ENCODE peak calls at places on chromosomes 13 and 19, in nine cellular contexts. B is right lobe of liver; M is PC-3; C is left lung; L is fibroblast of lung; J is stomach; S is CD8-positive, alpha-beta T cell; H is PC-9; W is psoas muscle. V is an unnamed sample.

GRCh38 chr19:33064117-33064777 is 441 bp downstream of the RHPN2 start:
- DNase-seq in W (no peak), B (peak; percentile 80), C (peak; percentile 85), L (no peak), S (peak; percentile 13), J (peak; percentile 71), M (peak; percentile 29), H (peak; percentile 61), V (peak; percentile 67)

GRCh38 chr13:65339236-65339635 is 1890.9 kb downstream of the PCDH9 start:
- DNase-seq in L (peak; percentile 42), C (no peak), H (no peak), S (no peak), J (no peak), B (no peak), M (no peak), W (no peak), V (no peak)

GRCh38 chr13:114124921-114125320 is 7.5 kb downstream of the RASA3 start:
- DNase-seq in H (no peak), M (peak; percentile 55), B (no peak), L (peak; percentile 72), J (no peak), S (peak; percentile 69), C (no peak), W (peak; percentile 25), V (peak; percentile 83)

GRCh38 chr19:38547446-38547845 is 70.3 kb downstream of the MAP4K1 start:
- DNase-seq in C (no peak), M (no peak), W (no peak), B (no peak), H (no peak), L (no peak), S (no peak), J (no peak), V (no peak)

GRCh38 chr13:24899601-24900000 is 135.6 kb downstream of the RNF17 start:
- DNase-seq in B (no peak), M (no peak), C (no peak), S (no peak), J (no peak), H (no peak), L (no peak), W (no peak), V (no peak)

GRCh38 chr13:112333756-112334543 is 42.2 kb upstream of the SPACA7 start:
- DNase-seq in M (peak; percentile 45), L (no peak), J (no peak), W (no peak), H (peak; percentile 4), S (no peak), B (no peak), C (no peak), V (no peak)

GRCh38 chr19:16588089-16588823 is 16.0 kb upstream of the SLC35E1 start:
- DNase-seq in B (no peak), S (peak; percentile 71), J (no peak), H (no peak), M (no peak), L (peak; percentile 13), C (peak; percentile 73), W (peak; percentile 69), V (peak; percentile 34)

GRCh38 chr19:47511681-47512080 is 3.2 kb downstream of the NAPA start:
- DNase-seq in C (peak; percentile 36), H (no peak), M (no peak), B (no peak), W (peak; percentile 73), L (no peak), S (no peak), J (no peak), V (peak; percentile 94)

GRCh38 chr19:53657330-53657729 is 25.5 kb downstream of the DPRX start:
- DNase-seq in L (no peak), M (no peak), J (no peak), S (no peak), C (no peak), H (no peak), B (no peak), W (no peak), V (no peak)

GRCh38 chr19:52007436-52007804 is 591 bp downstream of the ZNF615 start:
- DNase-seq in W (no peak), L (no peak), M (no peak), J (no peak), S (no peak), H (peak; percentile 16), B (no peak), C (no peak), V (no peak)

GRCh38 chr19:36081385-36081784 is 26.7 kb downstream of the WDR62 start:
- DNase-seq in H (no peak), J (no peak), L (no peak), S (no peak), B (no peak), C (no peak), W (no peak), M (no peak), V (no peak)

GRCh38 chr19:38665950-38666661 is 18.7 kb downstream of the ACTN4 start:
- DNase-seq in W (peak; percentile 75), C (no peak), L (peak; percentile 61), M (peak; percentile 66), H (peak; percentile 81), J (no peak), S (no peak), B (no peak), V (no peak)

GRCh38 chr13:109402976-109403375 is 383.4 kb downstream of the IRS2 start:
- DNase-seq in W (no peak), S (no peak), L (peak; percentile 22), H (no peak), M (no peak), J (no peak), B (peak; percentile 89), C (no peak), V (no peak)

GRCh38 chr19:10603873-10604459 is 16.9 kb upstream of the AP1M2 start:
- DNase-seq in H (no peak), L (no peak), C (no peak), M (no peak), S (peak; percentile 54), B (no peak), J (peak; percentile 38), W (no peak), V (no peak)

GRCh38 chr13:71860547-71861131 is 6.4 kb downstream of the DACH1 start:
- DNase-seq in S (no peak), B (no peak), M (no peak), L (no peak), W (no peak), C (no peak), H (no peak), J (no peak), V (no peak)

GRCh38 chr13:41455725-41456419 is 1.5 kb upstream of the RGCC start:
- DNase-seq in S (no peak), C (no peak), B (no peak), L (no peak), J (no peak), M (no peak), W (no peak), H (no peak), V (no peak)

DNA sequence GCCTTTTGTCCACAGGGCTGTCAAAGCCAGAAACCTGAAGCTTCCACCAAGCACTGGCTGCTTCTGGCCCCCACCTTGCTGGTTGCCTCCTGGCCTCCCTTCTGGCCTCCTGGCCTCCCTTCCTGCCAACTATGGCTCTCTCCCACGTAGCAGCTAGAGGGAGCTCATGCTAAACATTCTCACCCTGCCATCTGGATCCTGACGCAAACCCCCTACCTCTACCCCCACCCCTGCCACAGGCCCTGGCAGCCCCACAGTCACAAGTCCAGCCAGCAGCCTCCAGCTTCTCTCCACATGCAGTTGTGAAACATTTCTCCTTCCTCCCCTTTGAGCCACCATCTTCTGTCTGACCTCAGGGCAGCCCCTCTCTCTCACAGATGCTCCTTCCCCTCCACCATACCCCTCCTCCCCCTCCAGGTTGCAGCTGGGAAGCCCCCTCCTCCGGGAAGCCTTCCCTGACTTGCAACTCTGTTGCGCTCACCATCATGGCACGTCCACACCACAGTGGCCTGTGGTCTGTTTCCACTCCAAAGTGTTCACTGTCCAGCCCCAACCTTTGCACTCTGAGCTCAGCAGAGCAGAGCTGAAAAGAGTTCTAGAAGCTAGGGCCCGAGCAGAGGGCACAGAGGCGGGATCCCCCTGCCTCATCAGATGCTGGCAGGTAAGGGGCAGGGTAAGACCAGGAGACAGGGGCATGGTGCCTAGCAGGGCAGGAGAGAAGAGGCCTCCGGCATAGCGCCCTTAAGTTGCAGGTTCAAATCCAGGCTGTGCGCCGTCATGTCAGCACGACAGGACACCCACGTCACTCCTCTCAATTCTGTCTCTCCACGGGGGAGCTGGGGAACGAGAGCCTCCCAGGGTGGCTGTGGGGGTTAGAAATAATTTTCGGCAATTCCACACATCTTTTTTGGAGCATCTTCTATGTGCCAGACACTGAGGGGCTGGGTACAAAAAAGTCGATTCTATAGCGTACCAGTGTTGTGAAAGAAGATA is 7.3 kb downstream of the ADGRL1 start:
- DNase-seq in C (no peak), W (no peak), B (no peak), H (no peak), L (peak; percentile 43), J (no peak), S (no peak), M (no peak), V (no peak)
- TF ChIP-seq CTCF in C (no peak), W (no peak), B (no peak), H (peak; percentile 19), L (no peak), J (no peak), S (no peak), M (peak; percentile 44), V (peak; percentile 32)

DNA sequence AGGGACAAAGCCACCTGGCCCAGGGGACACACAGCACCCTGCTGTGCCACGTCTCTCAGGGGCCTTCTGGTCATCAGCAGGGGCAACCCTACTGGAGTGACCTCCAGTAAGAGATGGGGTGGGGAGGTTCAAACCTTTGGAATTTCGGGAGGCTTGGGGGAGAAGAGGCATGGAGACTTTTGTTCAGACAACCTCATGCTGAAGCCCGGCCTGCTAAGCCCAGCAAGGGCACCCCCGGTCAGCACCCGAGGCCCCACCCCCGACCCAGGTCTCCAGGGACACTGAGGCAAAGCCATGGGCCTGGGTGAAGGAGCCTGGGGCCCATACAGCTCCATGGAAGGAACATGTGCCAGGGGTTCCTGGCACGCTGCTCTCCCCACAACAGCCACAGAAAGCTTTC is 23.3 kb downstream of the ZNF787 start:
- DNase-seq in H (no peak), M (no peak), B (no peak), C (peak; percentile 39), J (no peak), S (no peak), W (no peak), L (no peak), V (no peak)
- H3K4me3 ChIP-seq in H (no peak overlapping the region), M (no peak overlapping the region), B (no peak overlapping the region), C (no peak overlapping the region), J (no peak overlapping the region), S (no peak overlapping the region), W (no peak overlapping the region), L (no peak overlapping the region), V (no peak overlapping the region)

GRCh38 chr19:18408053-18408476 is 10.6 kb upstream of the LRRC25 start:
- DNase-seq in C (peak; percentile 89), W (peak; percentile 66), S (no peak), L (no peak), M (peak; percentile 41), J (peak; percentile 74), B (peak; percentile 61), H (peak; percentile 50), V (no peak)
- H3K27ac ChIP-seq in C (no peak overlapping the region), W (no peak overlapping the region), S (no peak overlapping the region), L (no peak overlapping the region), M (no peak overlapping the region), J (no peak overlapping the region), B (no peak overlapping the region), H (no peak overlapping the region), V (no peak overlapping the region)

DNA sequence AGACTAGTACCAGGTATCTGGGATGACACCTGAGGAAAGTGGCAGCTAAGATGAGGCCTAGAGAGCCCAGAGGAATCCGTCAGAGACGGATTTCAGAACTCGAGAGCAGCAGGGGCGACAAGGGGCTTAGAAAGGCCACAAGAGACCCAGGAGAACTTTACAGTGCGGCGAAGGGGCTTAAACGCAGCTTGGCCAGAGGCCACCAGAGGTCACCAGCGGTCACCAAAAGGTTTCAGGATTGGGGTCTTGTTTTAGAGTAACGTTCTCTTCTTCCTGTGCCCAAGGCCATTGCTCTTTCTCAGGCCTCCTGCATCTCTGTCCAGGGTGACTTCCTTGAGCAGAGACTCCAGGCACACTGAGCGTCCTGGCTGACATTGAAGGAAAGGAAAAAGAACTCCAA is 2.2 kb downstream of the ZSCAN22 start:
- DNase-seq in B (no peak), J (no peak), M (peak; percentile 23), H (no peak), L (no peak), C (no peak), S (peak; percentile 22), W (no peak), V (peak; percentile 47)
- TF ChIP-seq CTCF in B (no peak), J (no peak), M (peak; percentile 60), H (no peak), L (no peak), C (no peak), S (no peak), W (no peak), V (peak; percentile 57)

V was measured in WERI-Rb-1.